ENCODE peak calls at places on chromosome 7, in eight cellular contexts. Z, I, K, O, R, E, D and T are unnamed samples.

GRCh38 chr7:125061776-125062397 is 132.3 kb upstream of the POT1 start:
- DNase-seq in Z (peak; percentile 83), I (no peak), K (peak; percentile 35), O (no peak), R (no peak), E (no peak), D (no peak), T (peak; percentile 24)

GRCh38 chr7:111756687-111757178 is 194.4 kb upstream of the IMMP2L start:
- DNase-seq in Z (no peak), I (no peak), K (no peak), O (no peak), R (no peak), E (no peak), D (no peak), T (peak; percentile 84)

GRCh38 chr7:127413962-127414361 is 21.5 kb upstream of the ZNF800 start:
- DNase-seq in Z (no peak), I (no peak), K (no peak), O (no peak), R (no peak), E (no peak), D (no peak), T (peak; percentile 30)

GRCh38 chr7:100826546-100827329 is 585 bp downstream of the EPHB4 start:
- DNase-seq in Z (peak; percentile 24), I (peak; percentile 58), K (no peak), O (no peak), R (no peak), E (no peak), D (peak; percentile 69), T (no peak)

GRCh38 chr7:70182516-70182915 is 584.2 kb downstream of the AUTS2 start:
- DNase-seq in Z (no peak), I (no peak), K (no peak), O (no peak), R (no peak), E (no peak), D (no peak), T (no peak)

GRCh38 chr7:141709318-141709717 is 1.2 kb downstream of the WEE2 start:
- DNase-seq in Z (no peak), I (no peak), K (no peak), O (no peak), R (no peak), E (no peak), D (no peak), T (no peak)

GRCh38 chr7:76326646-76327233 is 24.3 kb downstream of the HSPB1 start:
- DNase-seq in Z (peak; percentile 72), I (no peak), K (no peak), O (peak; percentile 62), R (no peak), E (no peak), D (no peak), T (no peak)

GRCh38 chr7:101696-102376 is 90.5 kb upstream of the FAM20C start:
- DNase-seq in Z (peak; percentile 67), I (no peak), K (no peak), O (no peak), R (no peak), E (no peak), D (no peak), T (no peak)

GRCh38 chr7:651032-651728 is 75.3 kb upstream of the DNAAF5 start:
- DNase-seq in Z (no peak), I (no peak), K (no peak), O (no peak), R (no peak), E (no peak), D (no peak), T (no peak)

GRCh38 chr7:13800694-13801448 is 188.6 kb downstream of the ETV1 start:
- DNase-seq in Z (peak; percentile 87), I (no peak), K (no peak), O (no peak), R (no peak), E (no peak), D (no peak), T (no peak)

GRCh38 chr7:103679156-103680132 is 233.4 kb upstream of the SLC26A5 start:
- DNase-seq in Z (no peak), I (no peak), K (no peak), O (no peak), R (no peak), E (peak; percentile 35), D (no peak), T (no peak)

GRCh38 chr7:108419961-108420360 is 36.3 kb downstream of the NRCAM start:
- DNase-seq in Z (no peak), I (no peak), K (no peak), O (no peak), R (no peak), E (no peak), D (no peak), T (no peak)

GRCh38 chr7:159061674-159062212 is 82.9 kb downstream of the VIPR2 start:
- DNase-seq in Z (no peak), I (peak; percentile 85), K (no peak), O (no peak), R (no peak), E (no peak), D (no peak), T (no peak)

GRCh38 chr7:151389768-151390593 is 19.9 kb downstream of the WDR86 start:
- DNase-seq in Z (no peak), I (no peak), K (no peak), O (no peak), R (no peak), E (no peak), D (no peak), T (peak; percentile 61)

GRCh38 chr7:129041142-129041928 is 13.6 kb downstream of the TNPO3 start:
- DNase-seq in Z (peak; percentile 12), I (no peak), K (no peak), O (no peak), R (no peak), E (no peak), D (no peak), T (no peak)

GRCh38 chr7:1397491-1398327 is 61.6 kb downstream of the MICALL2 start:
- DNase-seq in Z (no peak), I (no peak), K (no peak), O (no peak), R (no peak), E (no peak), D (no peak), T (peak; percentile 50)

GRCh38 chr7:77903597-77903996 is 105.0 kb downstream of the PHTF2 start:
- DNase-seq in Z (no peak), I (no peak), K (no peak), O (peak; percentile 31), R (no peak), E (peak; percentile 8), D (no peak), T (peak; percentile 29)

GRCh38 chr7:156612930-156613329 is 27.6 kb upstream of the RNF32 start:
- DNase-seq in Z (no peak), I (no peak), K (no peak), O (no peak), R (peak; percentile 55), E (no peak), D (no peak), T (peak; percentile 30)

GRCh38 chr7:111108526-111108925 is 17.6 kb downstream of the LRRN3 start:
- DNase-seq in Z (no peak), I (no peak), K (no peak), O (no peak), R (no peak), E (peak; percentile 4), D (no peak), T (no peak)

GRCh38 chr7:157596471-157596870 is 259.7 kb downstream of the DNAJB6 start:
- DNase-seq in Z (no peak), I (no peak), K (no peak), O (no peak), R (no peak), E (no peak), D (no peak), T (no peak)

GRCh38 chr7:16984346-16984745 is 102.6 kb upstream of the AGR3 start:
- DNase-seq in Z (no peak), I (no peak), K (no peak), O (no peak), R (no peak), E (no peak), D (no peak), T (no peak)

GRCh38 chr7:155424301-155425010 is 33.5 kb upstream of the EN2 start:
- DNase-seq in Z (no peak), I (no peak), K (no peak), O (no peak), R (no peak), E (no peak), D (no peak), T (no peak)
- TF ChIP-seq MAX in Z (no peak), I (no peak), K (no peak), O (no peak), R (no peak), E (no peak), D (no peak), T (no peak)

DNA sequence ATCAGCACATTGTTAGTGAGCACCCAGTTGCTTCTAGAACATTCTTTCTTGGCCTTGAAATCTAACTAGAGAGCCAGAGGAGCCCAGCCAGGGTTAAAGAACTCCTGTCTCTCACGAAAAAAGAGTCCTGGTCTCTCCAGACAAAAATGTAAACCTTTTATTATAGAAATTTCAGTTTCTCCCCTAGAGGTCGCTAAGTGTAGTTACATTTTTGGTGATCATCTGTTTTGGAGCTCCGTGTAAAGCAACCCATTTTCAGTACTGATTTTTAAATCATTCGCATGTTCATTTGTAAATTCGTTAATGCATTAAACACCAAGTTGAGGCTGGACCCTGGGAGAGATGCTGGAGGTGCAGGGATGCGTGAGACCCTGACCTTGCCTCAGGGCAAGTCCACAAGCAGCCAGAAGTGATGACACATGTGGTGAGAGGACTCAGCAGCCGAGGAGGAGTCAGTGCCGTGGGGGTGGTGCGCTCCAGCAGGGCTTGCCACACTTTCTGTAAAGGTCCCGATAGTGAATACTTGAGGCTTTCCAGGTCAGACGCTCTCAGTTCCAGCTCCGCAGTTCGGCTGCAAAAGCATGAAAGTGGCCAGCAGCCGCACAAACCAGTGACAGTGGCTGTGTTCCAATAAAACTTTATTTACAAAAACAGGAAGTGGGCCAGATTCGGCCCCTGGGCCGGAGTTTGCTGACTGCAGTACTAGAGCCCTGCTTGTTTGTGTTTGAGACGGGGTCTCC is 578.6 kb upstream of the FOXK1 start:
- DNase-seq in Z (peak; percentile 8), I (peak; percentile 58), K (peak; percentile 32), O (peak; percentile 59), R (no peak), E (peak; percentile 6), D (peak; percentile 43), T (peak; percentile 75)
- H3K4me3 ChIP-seq in Z (no peak overlapping the region), I (no peak overlapping the region), K (no peak overlapping the region), O (no peak overlapping the region), R (no peak overlapping the region), E (no peak overlapping the region), D (no peak overlapping the region), T (peak overlapping the region; percentile 6)

DNA sequence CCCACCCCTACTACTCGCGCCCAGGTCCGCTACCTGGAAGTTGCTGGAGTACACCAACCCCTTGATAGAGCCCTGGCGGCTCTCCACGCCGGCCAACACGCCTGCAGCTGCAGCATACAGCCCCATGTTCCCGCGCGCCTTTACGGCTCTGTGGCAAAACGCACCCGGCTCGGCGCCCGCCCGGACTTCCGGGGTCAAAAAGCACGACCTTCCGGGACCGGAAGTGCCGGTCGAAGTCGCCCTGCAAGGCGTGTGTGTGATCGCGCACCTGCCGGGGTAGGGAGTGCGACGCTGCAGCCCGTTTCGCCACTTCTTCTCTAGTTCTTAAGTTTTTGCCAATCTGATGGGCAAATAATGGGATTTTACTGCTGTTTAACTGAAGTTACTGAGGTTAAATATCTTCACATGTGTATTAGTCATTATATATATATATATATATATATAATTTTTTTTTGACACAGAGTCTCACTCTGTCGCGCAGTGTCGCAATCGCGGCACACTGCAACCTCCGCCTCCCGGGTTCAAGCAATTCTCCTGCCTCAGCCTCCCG is at the start of gene NSUN5:
- DNase-seq in Z (peak; percentile 36), I (peak; percentile 86), K (peak; percentile 68), O (peak; percentile 89), R (peak; percentile 56), E (peak; percentile 74), D (peak; percentile 95), T (peak; percentile 97)
- TF ChIP-seq POLR2A in Z (no peak), I (no peak), K (peak; percentile 85), O (peak; percentile 80), R (peak; percentile 93), E (peak; percentile 76), D (peak; percentile 87), T (peak; percentile 96)

GRCh38 chr7:94040254-94040653 is 36.1 kb upstream of the BET1 start:
- DNase-seq in Z (no peak), I (no peak), K (no peak), O (no peak), R (no peak), E (no peak), D (no peak), T (no peak)
- TF ChIP-seq MAX in Z (no peak), I (no peak), K (no peak), O (no peak), R (no peak), E (no peak), D (no peak), T (peak; percentile 30)